ENCODE peak calls at places on chromosomes 7 and 10, in seven cellular contexts. One of them, this sample, is unnamed.

GRCh38 chr7:155865830-155866545 is 53.7 kb upstream of the SHH start:
- DNase-seq in glutamatergic neuron: no peak
- DNase-seq in hepatocyte: no peak
- DNase-seq in substantia nigra: no peak
- DNase-seq in head of caudate nucleus: no peak
- DNase-seq in globus pallidus: no peak
- DNase-seq in mesenteric fat pad: peak; percentile 86
- DNase-seq in this sample: peak; percentile 57

GRCh38 chr7:6636741-6637543 is at the start of gene ZNF316:
- DNase-seq in glutamatergic neuron: peak; percentile 63
- DNase-seq in hepatocyte: peak; percentile 81
- DNase-seq in substantia nigra: peak; percentile 18
- DNase-seq in head of caudate nucleus: peak; percentile 53
- DNase-seq in globus pallidus: peak; percentile 64
- DNase-seq in mesenteric fat pad: peak; percentile 92
- DNase-seq in this sample: peak; percentile 40

GRCh38 chr10:126599949-126600627 is 70.4 kb downstream of the C10orf90 start:
- DNase-seq in glutamatergic neuron: no peak
- DNase-seq in hepatocyte: no peak
- DNase-seq in substantia nigra: no peak
- DNase-seq in head of caudate nucleus: no peak
- DNase-seq in globus pallidus: no peak
- DNase-seq in mesenteric fat pad: no peak
- DNase-seq in this sample: no peak

GRCh38 chr10:43849551-43849950 is 200.9 kb upstream of the ZNF32 start:
- DNase-seq in glutamatergic neuron: no peak
- DNase-seq in hepatocyte: no peak
- DNase-seq in substantia nigra: no peak
- DNase-seq in head of caudate nucleus: no peak
- DNase-seq in globus pallidus: no peak
- DNase-seq in mesenteric fat pad: no peak
- DNase-seq in this sample: no peak

GRCh38 chr10:115093776-115094361 is 704 bp downstream of the ATRNL1 start:
- DNase-seq in glutamatergic neuron: peak; percentile 40
- DNase-seq in hepatocyte: peak; percentile 35
- DNase-seq in substantia nigra: no peak
- DNase-seq in head of caudate nucleus: peak; percentile 25
- DNase-seq in globus pallidus: no peak
- DNase-seq in mesenteric fat pad: no peak
- DNase-seq in this sample: peak; percentile 12

GRCh38 chr7:113629244-113629643 is 289.6 kb downstream of the PPP1R3A start:
- DNase-seq in glutamatergic neuron: no peak
- DNase-seq in hepatocyte: no peak
- DNase-seq in substantia nigra: no peak
- DNase-seq in head of caudate nucleus: no peak
- DNase-seq in globus pallidus: no peak
- DNase-seq in mesenteric fat pad: no peak
- DNase-seq in this sample: no peak

GRCh38 chr10:64502936-64503335 is 981.7 kb downstream of the REEP3 start:
- DNase-seq in glutamatergic neuron: no peak
- DNase-seq in hepatocyte: no peak
- DNase-seq in substantia nigra: no peak
- DNase-seq in head of caudate nucleus: no peak
- DNase-seq in globus pallidus: no peak
- DNase-seq in mesenteric fat pad: no peak
- DNase-seq in this sample: no peak

GRCh38 chr10:99358101-99358500 is 28.9 kb downstream of the CNNM1 start:
- DNase-seq in glutamatergic neuron: no peak
- DNase-seq in hepatocyte: no peak
- DNase-seq in substantia nigra: no peak
- DNase-seq in head of caudate nucleus: no peak
- DNase-seq in globus pallidus: no peak
- DNase-seq in mesenteric fat pad: no peak
- DNase-seq in this sample: no peak

GRCh38 chr10:102780246-102780645 is 36.5 kb downstream of the WBP1L start:
- DNase-seq in glutamatergic neuron: no peak
- DNase-seq in hepatocyte: no peak
- DNase-seq in substantia nigra: no peak
- DNase-seq in head of caudate nucleus: no peak
- DNase-seq in globus pallidus: no peak
- DNase-seq in mesenteric fat pad: no peak
- DNase-seq in this sample: no peak

GRCh38 chr7:127957886-127958285 is 73.4 kb downstream of the LRRC4 start:
- DNase-seq in glutamatergic neuron: no peak
- DNase-seq in hepatocyte: no peak
- DNase-seq in substantia nigra: no peak
- DNase-seq in head of caudate nucleus: no peak
- DNase-seq in globus pallidus: no peak
- DNase-seq in mesenteric fat pad: no peak
- DNase-seq in this sample: no peak

GRCh38 chr10:31188792-31189406 is 130.1 kb upstream of the ZEB1 start:
- DNase-seq in glutamatergic neuron: no peak
- DNase-seq in hepatocyte: no peak
- DNase-seq in substantia nigra: no peak
- DNase-seq in head of caudate nucleus: no peak
- DNase-seq in globus pallidus: no peak
- DNase-seq in mesenteric fat pad: no peak
- DNase-seq in this sample: no peak

GRCh38 chr10:27948191-27948590 is 50.7 kb downstream of the ODAD2 start:
- DNase-seq in glutamatergic neuron: no peak
- DNase-seq in hepatocyte: no peak
- DNase-seq in substantia nigra: no peak
- DNase-seq in head of caudate nucleus: no peak
- DNase-seq in globus pallidus: no peak
- DNase-seq in mesenteric fat pad: no peak
- DNase-seq in this sample: no peak

GRCh38 chr10:74837750-74838149 is 11.3 kb downstream of the KAT6B start:
- DNase-seq in glutamatergic neuron: no peak
- DNase-seq in hepatocyte: no peak
- DNase-seq in substantia nigra: no peak
- DNase-seq in head of caudate nucleus: no peak
- DNase-seq in globus pallidus: no peak
- DNase-seq in mesenteric fat pad: no peak
- DNase-seq in this sample: no peak

GRCh38 chr10:129586897-129587443 is 119.9 kb downstream of the MGMT start:
- DNase-seq in glutamatergic neuron: no peak
- DNase-seq in hepatocyte: no peak
- DNase-seq in substantia nigra: no peak
- DNase-seq in head of caudate nucleus: no peak
- DNase-seq in globus pallidus: no peak
- DNase-seq in mesenteric fat pad: no peak
- DNase-seq in this sample: no peak

GRCh38 chr10:102423372-102423968 is 2.8 kb downstream of the FBXL15 start:
- DNase-seq in glutamatergic neuron: no peak
- DNase-seq in hepatocyte: no peak
- DNase-seq in substantia nigra: no peak
- DNase-seq in head of caudate nucleus: no peak
- DNase-seq in globus pallidus: no peak
- DNase-seq in mesenteric fat pad: no peak
- DNase-seq in this sample: no peak

GRCh38 chr10:124221356-124222297 is 128.2 kb upstream of the CHST15 start:
- DNase-seq in glutamatergic neuron: no peak
- DNase-seq in hepatocyte: no peak
- DNase-seq in substantia nigra: no peak
- DNase-seq in head of caudate nucleus: no peak
- DNase-seq in globus pallidus: no peak
- DNase-seq in mesenteric fat pad: peak; percentile 59
- DNase-seq in this sample: no peak

GRCh38 chr7:101164071-101164840 is 1.1 kb downstream of the VGF start:
- DNase-seq in glutamatergic neuron: peak; percentile 46
- DNase-seq in hepatocyte: peak; percentile 79
- DNase-seq in substantia nigra: no peak
- DNase-seq in head of caudate nucleus: peak; percentile 43
- DNase-seq in globus pallidus: no peak
- DNase-seq in mesenteric fat pad: no peak
- DNase-seq in this sample: no peak

GRCh38 chr7:43726466-43726865 is 2.9 kb downstream of the COA1 start:
- DNase-seq in glutamatergic neuron: no peak
- DNase-seq in hepatocyte: no peak
- DNase-seq in substantia nigra: no peak
- DNase-seq in head of caudate nucleus: no peak
- DNase-seq in globus pallidus: no peak
- DNase-seq in mesenteric fat pad: no peak
- DNase-seq in this sample: no peak

GRCh38 chr10:24731942-24732341 is 8.3 kb upstream of the ARHGAP21 start:
- DNase-seq in glutamatergic neuron: no peak
- DNase-seq in hepatocyte: no peak
- DNase-seq in substantia nigra: no peak
- DNase-seq in head of caudate nucleus: no peak
- DNase-seq in globus pallidus: no peak
- DNase-seq in mesenteric fat pad: no peak
- DNase-seq in this sample: peak; percentile 53

GRCh38 chr10:68127995-68128394 is 18.7 kb downstream of the MYPN start:
- DNase-seq in glutamatergic neuron: no peak
- DNase-seq in hepatocyte: no peak
- DNase-seq in substantia nigra: no peak
- DNase-seq in head of caudate nucleus: no peak
- DNase-seq in globus pallidus: no peak
- DNase-seq in mesenteric fat pad: no peak
- DNase-seq in this sample: no peak

GRCh38 chr10:43211431-43212042 is 55.3 kb downstream of the RASGEF1A start:
- DNase-seq in glutamatergic neuron: peak; percentile 4
- DNase-seq in hepatocyte: no peak
- DNase-seq in substantia nigra: no peak
- DNase-seq in head of caudate nucleus: no peak
- DNase-seq in globus pallidus: no peak
- DNase-seq in mesenteric fat pad: no peak
- DNase-seq in this sample: no peak

GRCh38 chr10:89217057-89217990 is 10.2 kb upstream of the CH25H start:
- DNase-seq in glutamatergic neuron: peak; percentile 46
- DNase-seq in hepatocyte: peak; percentile 74
- DNase-seq in substantia nigra: peak; percentile 41
- DNase-seq in head of caudate nucleus: peak; percentile 72
- DNase-seq in globus pallidus: peak; percentile 83
- DNase-seq in mesenteric fat pad: no peak
- DNase-seq in this sample: peak; percentile 64

GRCh38 chr7:125253454-125254182 is 324.0 kb upstream of the POT1 start:
- DNase-seq in glutamatergic neuron: no peak
- DNase-seq in hepatocyte: no peak
- DNase-seq in substantia nigra: no peak
- DNase-seq in head of caudate nucleus: no peak
- DNase-seq in globus pallidus: no peak
- DNase-seq in mesenteric fat pad: no peak
- DNase-seq in this sample: no peak

GRCh38 chr10:48526371-48526821 is 78.5 kb downstream of the ARHGAP22 start:
- DNase-seq in glutamatergic neuron: no peak
- DNase-seq in hepatocyte: peak; percentile 31
- DNase-seq in substantia nigra: no peak
- DNase-seq in head of caudate nucleus: no peak
- DNase-seq in globus pallidus: no peak
- DNase-seq in mesenteric fat pad: no peak
- DNase-seq in this sample: no peak

GRCh38 chr10:78977761-78978305 is 90.9 kb upstream of the ZMIZ1 start:
- DNase-seq in glutamatergic neuron: no peak
- DNase-seq in hepatocyte: peak; percentile 58
- DNase-seq in substantia nigra: no peak
- DNase-seq in head of caudate nucleus: no peak
- DNase-seq in globus pallidus: no peak
- DNase-seq in mesenteric fat pad: no peak
- DNase-seq in this sample: no peak

GRCh38 chr7:141558544-141559183 is 7.5 kb downstream of the AGK start:
- DNase-seq in glutamatergic neuron: no peak
- DNase-seq in hepatocyte: no peak
- DNase-seq in substantia nigra: no peak
- DNase-seq in head of caudate nucleus: no peak
- DNase-seq in globus pallidus: no peak
- DNase-seq in mesenteric fat pad: no peak
- DNase-seq in this sample: no peak

GRCh38 chr10:95560288-95561199 is 627 bp downstream of the SORBS1 start:
- DNase-seq in glutamatergic neuron: peak; percentile 60
- DNase-seq in hepatocyte: peak; percentile 55
- DNase-seq in substantia nigra: peak; percentile 57
- DNase-seq in head of caudate nucleus: peak; percentile 72
- DNase-seq in globus pallidus: peak; percentile 48
- DNase-seq in mesenteric fat pad: no peak
- DNase-seq in this sample: peak; percentile 57

GRCh38 chr10:63217120-63217605 is 84.0 kb downstream of the NRBF2 start:
- DNase-seq in glutamatergic neuron: no peak
- DNase-seq in hepatocyte: peak; percentile 63
- DNase-seq in substantia nigra: no peak
- DNase-seq in head of caudate nucleus: peak; percentile 38
- DNase-seq in globus pallidus: peak; percentile 66
- DNase-seq in mesenteric fat pad: no peak
- DNase-seq in this sample: peak; percentile 68

GRCh38 chr7:81333004-81333403 is 414.2 kb upstream of the SEMA3C start:
- DNase-seq in glutamatergic neuron: no peak
- DNase-seq in hepatocyte: no peak
- DNase-seq in substantia nigra: no peak
- DNase-seq in head of caudate nucleus: no peak
- DNase-seq in globus pallidus: no peak
- DNase-seq in mesenteric fat pad: no peak
- DNase-seq in this sample: no peak

GRCh38 chr7:828793-829561 is 3.3 kb upstream of the SUN1 start:
- DNase-seq in glutamatergic neuron: no peak
- DNase-seq in hepatocyte: no peak
- DNase-seq in substantia nigra: no peak
- DNase-seq in head of caudate nucleus: no peak
- DNase-seq in globus pallidus: no peak
- DNase-seq in mesenteric fat pad: no peak
- DNase-seq in this sample: no peak